ENCODE peak calls at places on chromosomes 12 and 14, in eight cellular contexts. J is GM18507, V is T-helper 9 cell, T is foreskin fibroblast, I is adipocyte, A is uterus, C is LoVo, M is activated gamma-delta T cell treated with Interleukin-2 at 50 U/mL for 16 hours. X is an unnamed sample.

GRCh38 chr12:38507839-38508238 is 191.3 kb downstream of the ALG10B start:
- DNase-seq in J (no peak), V (no peak), T (no peak), I (no peak), A (no peak), C (no peak), M (no peak), X (no peak)

GRCh38 chr14:65261425-65261920 is 151.1 kb upstream of the FUT8 start:
- DNase-seq in J (no peak), V (no peak), T (peak), I (no peak), A (no peak), C (no peak), M (no peak), X (no peak)

GRCh38 chr12:12265571-12266388 is 1.1 kb downstream of the LRP6 start:
- DNase-seq in J (no peak), V (no peak), T (no peak), I (peak), A (no peak), C (no peak), M (no peak), X (no peak)

GRCh38 chr12:113040722-113041168 is 15.8 kb upstream of the DTX1 start:
- DNase-seq in J (no peak), V (no peak), T (peak), I (peak), A (peak), C (peak), M (no peak), X (no peak)

GRCh38 chr14:77314539-77314938 is 6.1 kb downstream of the POMT2 start:
- DNase-seq in J (no peak), V (no peak), T (no peak), I (no peak), A (no peak), C (no peak), M (no peak), X (no peak)

GRCh38 chr12:52693261-52693660 is 10.1 kb downstream of the KRT77 start:
- DNase-seq in J (no peak), V (no peak), T (no peak), I (no peak), A (no peak), C (no peak), M (no peak), X (no peak)

GRCh38 chr14:91892918-91893527 is 25.7 kb upstream of the TC2N start:
- DNase-seq in J (no peak), V (peak), T (no peak), I (no peak), A (no peak), C (peak), M (no peak), X (peak)

GRCh38 chr14:104950021-104950420 is 25.3 kb downstream of the PLD4 start:
- DNase-seq in J (no peak), V (no peak), T (no peak), I (no peak), A (no peak), C (no peak), M (no peak), X (no peak)

GRCh38 chr12:104356231-104357115 is 52.9 kb downstream of the EID3 start:
- DNase-seq in J (no peak), V (no peak), T (no peak), I (peak), A (no peak), C (no peak), M (no peak), X (no peak)